ENCODE peak calls at places on chromosomes 12 and 14, in eight cellular contexts. One of them, this sample, is unnamed.

GRCh38 chr14:60981626-60982455 is 796 bp downstream of the SLC38A6 start:
- DNase-seq in breast epithelium: no peak
- DNase-seq in GM12865: peak
- DNase-seq in glutamatergic neuron: no peak
- DNase-seq in fibroblast of mammary gland: peak
- DNase-seq in left lung: no peak
- DNase-seq in BJ: peak
- DNase-seq in upper lobe of right lung: no peak
- DNase-seq in this sample: no peak

GRCh38 chr12:48985475-48985897 is 7.4 kb downstream of the WNT1 start:
- DNase-seq in breast epithelium: no peak
- DNase-seq in GM12865: no peak
- DNase-seq in glutamatergic neuron: no peak
- DNase-seq in fibroblast of mammary gland: no peak
- DNase-seq in left lung: no peak
- DNase-seq in BJ: no peak
- DNase-seq in upper lobe of right lung: no peak
- DNase-seq in this sample: no peak

GRCh38 chr14:105123266-105123665 is 45.3 kb downstream of the JAG2 start:
- DNase-seq in breast epithelium: no peak
- DNase-seq in GM12865: no peak
- DNase-seq in glutamatergic neuron: no peak
- DNase-seq in fibroblast of mammary gland: no peak
- DNase-seq in left lung: no peak
- DNase-seq in BJ: no peak
- DNase-seq in upper lobe of right lung: no peak
- DNase-seq in this sample: no peak

GRCh38 chr12:44441155-44441554 is 435.0 kb downstream of the NELL2 start:
- DNase-seq in breast epithelium: no peak
- DNase-seq in GM12865: peak
- DNase-seq in glutamatergic neuron: no peak
- DNase-seq in fibroblast of mammary gland: no peak
- DNase-seq in left lung: no peak
- DNase-seq in BJ: no peak
- DNase-seq in upper lobe of right lung: no peak
- DNase-seq in this sample: no peak

GRCh38 chr12:3140284-3140683 is 63.1 kb downstream of the TSPAN9 start:
- DNase-seq in breast epithelium: no peak
- DNase-seq in GM12865: no peak
- DNase-seq in glutamatergic neuron: no peak
- DNase-seq in fibroblast of mammary gland: no peak
- DNase-seq in left lung: no peak
- DNase-seq in BJ: no peak
- DNase-seq in upper lobe of right lung: no peak
- DNase-seq in this sample: no peak

GRCh38 chr12:105279460-105280056 is 43.6 kb upstream of the APPL2 start:
- DNase-seq in breast epithelium: no peak
- DNase-seq in GM12865: peak
- DNase-seq in glutamatergic neuron: peak
- DNase-seq in fibroblast of mammary gland: peak
- DNase-seq in left lung: no peak
- DNase-seq in BJ: no peak
- DNase-seq in upper lobe of right lung: no peak
- DNase-seq in this sample: no peak

GRCh38 chr14:33564774-33565630 is 385.9 kb downstream of the EGLN3 start:
- DNase-seq in breast epithelium: no peak
- DNase-seq in GM12865: peak
- DNase-seq in glutamatergic neuron: no peak
- DNase-seq in fibroblast of mammary gland: peak
- DNase-seq in left lung: no peak
- DNase-seq in BJ: no peak
- DNase-seq in upper lobe of right lung: no peak
- DNase-seq in this sample: no peak

GRCh38 chr12:93025145-93026103 is 96.3 kb upstream of the EEA1 start:
- DNase-seq in breast epithelium: no peak
- DNase-seq in GM12865: peak
- DNase-seq in glutamatergic neuron: no peak
- DNase-seq in fibroblast of mammary gland: peak
- DNase-seq in left lung: no peak
- DNase-seq in BJ: peak
- DNase-seq in upper lobe of right lung: no peak
- DNase-seq in this sample: no peak

GRCh38 chr12:6330192-6330591 is 11.7 kb downstream of the TNFRSF1A start:
- DNase-seq in breast epithelium: no peak
- DNase-seq in GM12865: peak
- DNase-seq in glutamatergic neuron: no peak
- DNase-seq in fibroblast of mammary gland: no peak
- DNase-seq in left lung: no peak
- DNase-seq in BJ: no peak
- DNase-seq in upper lobe of right lung: no peak
- DNase-seq in this sample: peak

GRCh38 chr14:53127832-53128231 is 25.3 kb downstream of the DDHD1 start:
- DNase-seq in breast epithelium: no peak
- DNase-seq in GM12865: no peak
- DNase-seq in glutamatergic neuron: no peak
- DNase-seq in fibroblast of mammary gland: no peak
- DNase-seq in left lung: no peak
- DNase-seq in BJ: no peak
- DNase-seq in upper lobe of right lung: no peak
- DNase-seq in this sample: no peak

GRCh38 chr12:2785017-2785416 is 9.8 kb upstream of the FKBP4 start:
- DNase-seq in breast epithelium: no peak
- DNase-seq in GM12865: no peak
- DNase-seq in glutamatergic neuron: no peak
- DNase-seq in fibroblast of mammary gland: no peak
- DNase-seq in left lung: no peak
- DNase-seq in BJ: no peak
- DNase-seq in upper lobe of right lung: no peak
- DNase-seq in this sample: no peak

GRCh38 chr12:47949441-47950341 is 13.7 kb upstream of the TMEM106C start:
- DNase-seq in breast epithelium: peak
- DNase-seq in GM12865: peak
- DNase-seq in glutamatergic neuron: peak
- DNase-seq in fibroblast of mammary gland: peak
- DNase-seq in left lung: peak
- DNase-seq in BJ: no peak
- DNase-seq in upper lobe of right lung: peak
- DNase-seq in this sample: no peak

DNA sequence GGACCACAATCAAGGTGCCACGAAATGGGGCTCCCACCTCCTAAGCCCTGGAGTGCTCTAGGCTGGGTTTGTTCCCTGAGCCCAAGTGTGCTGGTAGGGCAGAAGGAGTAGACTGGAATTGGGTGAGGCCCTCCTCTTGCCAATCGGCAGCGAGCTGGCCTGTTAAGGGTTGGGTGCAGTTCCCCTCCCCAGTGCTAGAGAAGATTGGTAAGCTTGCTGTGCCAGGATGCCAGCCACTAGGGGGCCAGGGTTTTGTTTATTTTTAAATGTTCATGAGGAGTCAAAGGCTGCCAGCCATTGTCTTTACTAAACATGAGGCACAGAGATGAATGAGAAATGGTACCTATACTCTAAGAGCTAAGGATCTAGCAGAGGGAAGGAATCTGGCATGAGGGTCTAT is 79.7 kb downstream of the SPTB start:
- DNase-seq in breast epithelium: no peak
- DNase-seq in GM12865: peak
- DNase-seq in glutamatergic neuron: no peak
- DNase-seq in fibroblast of mammary gland: peak
- DNase-seq in left lung: no peak
- DNase-seq in BJ: no peak
- DNase-seq in upper lobe of right lung: no peak
- DNase-seq in this sample: no peak
- TF ChIP-seq CTCF in breast epithelium: peak
- TF ChIP-seq CTCF in GM12865: peak
- TF ChIP-seq CTCF in glutamatergic neuron: peak
- TF ChIP-seq CTCF in fibroblast of mammary gland: peak
- TF ChIP-seq CTCF in left lung: peak
- TF ChIP-seq CTCF in BJ: peak
- TF ChIP-seq CTCF in upper lobe of right lung: peak
- TF ChIP-seq CTCF in this sample: no peak

DNA sequence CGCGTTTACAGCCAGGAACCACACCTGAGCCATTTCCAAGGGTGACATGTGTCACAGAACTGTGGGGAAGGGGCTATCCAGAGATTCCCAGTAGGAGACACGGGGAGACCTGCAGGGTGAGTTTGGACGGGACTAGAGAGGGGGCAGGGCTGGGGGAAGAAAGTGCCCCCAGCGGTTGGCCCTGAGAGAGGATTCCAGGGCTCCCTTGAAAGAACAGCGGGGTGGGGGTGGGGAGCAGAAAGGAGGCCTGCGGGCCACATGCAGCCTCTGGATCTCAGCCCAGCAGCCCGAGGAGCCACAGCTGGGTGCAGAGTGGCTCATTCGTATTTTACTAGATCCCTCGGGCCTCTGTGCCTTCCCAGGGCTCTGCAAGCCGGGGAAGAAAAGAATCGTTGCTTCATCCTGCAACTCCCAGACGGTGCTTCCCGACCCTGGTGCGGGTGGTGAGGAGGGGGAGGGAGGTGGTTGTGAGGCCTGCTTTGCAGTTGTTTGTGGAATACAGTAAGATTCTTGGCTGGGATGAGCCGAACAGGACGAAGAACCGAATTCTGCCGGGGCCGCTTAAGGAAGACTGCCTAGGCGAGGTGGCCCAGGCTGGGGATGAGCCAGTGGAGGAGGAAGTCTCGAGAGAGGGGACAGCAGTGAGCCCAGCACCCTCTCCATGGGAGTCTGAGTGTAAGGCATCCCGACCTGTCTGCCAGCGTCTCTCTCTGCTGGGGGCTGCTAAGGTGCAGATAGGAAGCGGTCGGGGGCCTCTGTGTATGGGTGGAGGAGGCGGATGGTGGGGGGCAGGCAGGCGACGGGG is 36.1 kb upstream of the ANKRD9 start:
- DNase-seq in breast epithelium: no peak
- DNase-seq in GM12865: no peak
- DNase-seq in glutamatergic neuron: peak
- DNase-seq in fibroblast of mammary gland: peak
- DNase-seq in left lung: no peak
- DNase-seq in BJ: peak
- DNase-seq in upper lobe of right lung: no peak
- DNase-seq in this sample: no peak
- TF ChIP-seq CTCF in breast epithelium: no peak
- TF ChIP-seq CTCF in GM12865: no peak
- TF ChIP-seq CTCF in glutamatergic neuron: no peak
- TF ChIP-seq CTCF in fibroblast of mammary gland: no peak
- TF ChIP-seq CTCF in left lung: no peak
- TF ChIP-seq CTCF in BJ: peak
- TF ChIP-seq CTCF in upper lobe of right lung: no peak
- TF ChIP-seq CTCF in this sample: no peak

GRCh38 chr14:45819107-45819506 is 566.1 kb upstream of the MIS18BP1 start:
- DNase-seq in breast epithelium: no peak
- DNase-seq in GM12865: no peak
- DNase-seq in glutamatergic neuron: no peak
- DNase-seq in fibroblast of mammary gland: no peak
- DNase-seq in left lung: no peak
- DNase-seq in BJ: no peak
- DNase-seq in upper lobe of right lung: no peak
- DNase-seq in this sample: no peak
- TF ChIP-seq CTCF in breast epithelium: no peak
- TF ChIP-seq CTCF in GM12865: no peak
- TF ChIP-seq CTCF in glutamatergic neuron: no peak
- TF ChIP-seq CTCF in fibroblast of mammary gland: no peak
- TF ChIP-seq CTCF in left lung: no peak
- TF ChIP-seq CTCF in BJ: no peak
- TF ChIP-seq CTCF in upper lobe of right lung: no peak
- TF ChIP-seq CTCF in this sample: no peak

GRCh38 chr12:26298785-26299621 is 103.6 kb downstream of the SSPN start:
- DNase-seq in breast epithelium: no peak
- DNase-seq in GM12865: peak
- DNase-seq in glutamatergic neuron: no peak
- DNase-seq in fibroblast of mammary gland: peak
- DNase-seq in left lung: no peak
- DNase-seq in BJ: peak
- DNase-seq in upper lobe of right lung: no peak
- DNase-seq in this sample: no peak
- TF ChIP-seq CTCF in breast epithelium: peak
- TF ChIP-seq CTCF in GM12865: no peak
- TF ChIP-seq CTCF in glutamatergic neuron: no peak
- TF ChIP-seq CTCF in fibroblast of mammary gland: peak
- TF ChIP-seq CTCF in left lung: no peak
- TF ChIP-seq CTCF in BJ: peak
- TF ChIP-seq CTCF in upper lobe of right lung: peak
- TF ChIP-seq CTCF in this sample: no peak

DNA sequence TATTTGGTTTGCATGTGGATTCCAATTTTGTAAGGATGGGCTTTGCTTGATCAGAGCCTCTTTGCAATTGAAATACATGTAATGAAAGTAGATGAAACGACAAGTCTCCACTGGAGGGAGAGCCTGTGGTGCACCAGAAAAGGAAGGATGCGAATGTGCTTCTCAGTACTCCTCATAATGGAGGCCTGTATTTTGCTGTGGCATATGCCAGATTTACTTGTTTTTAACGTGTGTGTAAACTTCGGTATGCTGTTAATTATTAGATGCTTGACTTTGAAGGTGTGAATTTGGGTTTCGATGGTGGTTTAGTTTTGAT is 2.8 kb downstream of the DYRK2 start:
- DNase-seq in breast epithelium: no peak
- DNase-seq in GM12865: peak
- DNase-seq in glutamatergic neuron: no peak
- DNase-seq in fibroblast of mammary gland: peak
- DNase-seq in left lung: no peak
- DNase-seq in BJ: no peak
- DNase-seq in upper lobe of right lung: no peak
- DNase-seq in this sample: no peak
- TF ChIP-seq CTCF in breast epithelium: no peak
- TF ChIP-seq CTCF in GM12865: peak
- TF ChIP-seq CTCF in glutamatergic neuron: no peak
- TF ChIP-seq CTCF in fibroblast of mammary gland: peak
- TF ChIP-seq CTCF in left lung: no peak
- TF ChIP-seq CTCF in BJ: peak
- TF ChIP-seq CTCF in upper lobe of right lung: peak
- TF ChIP-seq CTCF in this sample: no peak